ENCODE peak calls at places on chromosome 2, in seven cellular contexts. G is H1, U is HepG2, S is IMR-90, X is HCT116, K is SK-N-SH, W is mammary epithelial cell. J is an unnamed sample.

GRCh38 chr2:47735470-47735869 is 47.5 kb upstream of the MSH6 start:
- DNase-seq in G (no peak), U (no peak), S (no peak), X (no peak), K (no peak), W (no peak), J (no peak)

GRCh38 chr2:128617661-128618060 is 299.0 kb upstream of the HS6ST1 start:
- DNase-seq in G (no peak), U (no peak), S (no peak), X (no peak), K (no peak), W (no peak), J (no peak)

GRCh38 chr2:237278593-237278992 is 135.4 kb downstream of the COL6A3 start:
- DNase-seq in G (no peak), U (no peak), S (peak), X (no peak), K (peak), W (no peak), J (peak)

GRCh38 chr2:201837391-201837790 is 31.1 kb downstream of the CDK15 start:
- DNase-seq in G (no peak), U (no peak), S (no peak), X (no peak), K (no peak), W (no peak), J (no peak)

GRCh38 chr2:80473806-80474205 is 169.3 kb upstream of the LRRTM1 start:
- DNase-seq in G (no peak), U (no peak), S (no peak), X (no peak), K (no peak), W (no peak), J (no peak)

GRCh38 chr2:110657721-110658305 is 20.1 kb downstream of the BUB1 start:
- DNase-seq in G (no peak), U (no peak), S (no peak), X (no peak), K (no peak), W (no peak), J (no peak)

GRCh38 chr2:218067523-218067922 is 1.5 kb upstream of the RUFY4 start:
- DNase-seq in G (no peak), U (no peak), S (no peak), X (no peak), K (no peak), W (no peak), J (no peak)

GRCh38 chr2:108069515-108070310 is 83.4 kb downstream of the SLC5A7 start:
- DNase-seq in G (no peak), U (peak), S (no peak), X (no peak), K (no peak), W (no peak), J (no peak)

GRCh38 chr2:24315669-24316068 is 44.7 kb downstream of the ITSN2 start:
- DNase-seq in G (no peak), U (no peak), S (no peak), X (no peak), K (no peak), W (no peak), J (no peak)

GRCh38 chr2:162073776-162074578 is at the start of gene DPP4:
- DNase-seq in G (peak), U (peak), S (peak), X (no peak), K (peak), W (no peak), J (peak)

GRCh38 chr2:94997981-94998920 is 27.3 kb upstream of the MAL start:
- DNase-seq in G (no peak), U (no peak), S (no peak), X (no peak), K (no peak), W (no peak), J (no peak)

GRCh38 chr2:48026865-48027264 is 120.6 kb upstream of the FBXO11 start:
- DNase-seq in G (no peak), U (no peak), S (no peak), X (no peak), K (no peak), W (no peak), J (no peak)

GRCh38 chr2:104046466-104046865 is 807.4 kb upstream of the POU3F3 start:
- DNase-seq in G (no peak), U (no peak), S (no peak), X (no peak), K (no peak), W (no peak), J (no peak)

GRCh38 chr2:179422037-179422643 is 157.5 kb upstream of the SESTD1 start:
- DNase-seq in G (peak), U (peak), S (peak), X (peak), K (peak), W (peak), J (peak)

GRCh38 chr2:6914829-6915228 is 2.4 kb upstream of the RNF144A start:
- DNase-seq in G (no peak), U (no peak), S (peak), X (peak), K (no peak), W (peak), J (peak)

GRCh38 chr2:95061601-95062183 is 36.2 kb downstream of the MAL start:
- DNase-seq in G (no peak), U (no peak), S (no peak), X (no peak), K (peak), W (no peak), J (no peak)

GRCh38 chr2:54336136-54336976 is 80.3 kb upstream of the TSPYL6 start:
- DNase-seq in G (no peak), U (no peak), S (peak), X (no peak), K (no peak), W (peak), J (peak)

GRCh38 chr2:107775791-107776190 is 50.9 kb upstream of the RGPD4 start:
- DNase-seq in G (no peak), U (no peak), S (no peak), X (no peak), K (no peak), W (no peak), J (no peak)

GRCh38 chr2:218026676-218027425 is 24.1 kb upstream of the TNS1 start:
- DNase-seq in G (peak), U (no peak), S (no peak), X (no peak), K (peak), W (no peak), J (no peak)

GRCh38 chr2:70085711-70086277 is 1.5 kb upstream of the PCBP1 start:
- DNase-seq in G (peak), U (no peak), S (no peak), X (no peak), K (no peak), W (no peak), J (peak)

GRCh38 chr2:9975805-9976447 is 24.4 kb downstream of the GRHL1 start:
- DNase-seq in G (no peak), U (no peak), S (peak), X (peak), K (no peak), W (peak), J (peak)
- H3K4me3 ChIP-seq in G (no peak), U (no peak), S (no peak), X (peak), K (no peak), W (no peak), J (no peak)

GRCh38 chr2:42567806-42568429 is 514 bp upstream of the MTA3 start:
- DNase-seq in G (peak), U (peak), S (no peak), X (no peak), K (no peak), W (no peak), J (peak)
- H2AFZ ChIP-seq in G (no peak), U (peak), S (peak), X (no peak), K (peak), W (peak), J (peak)

DNA sequence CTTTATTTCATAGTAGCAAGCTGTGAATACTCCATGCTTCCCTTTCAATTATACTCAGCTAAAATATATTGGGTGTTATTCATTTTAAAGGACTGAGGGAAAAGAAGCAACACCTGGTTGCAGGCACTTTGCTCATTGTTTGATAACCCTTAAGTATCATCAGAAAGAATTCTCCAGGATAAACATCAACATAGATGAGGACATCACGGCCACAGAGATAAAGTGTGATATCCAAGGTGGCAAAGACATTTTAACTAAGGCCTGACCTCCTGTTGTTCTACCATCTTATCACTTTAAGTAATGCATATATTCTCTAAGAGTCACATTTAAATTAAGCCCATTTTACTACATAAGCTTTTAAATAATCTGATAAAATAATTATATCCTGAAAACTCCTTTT is 505.2 kb downstream of the LRRTM4 start:
- DNase-seq in G (no peak), U (no peak), S (no peak), X (no peak), K (no peak), W (no peak), J (no peak)
- H3K9ac ChIP-seq in G (no peak), U (no peak), S (no peak), X (no peak), K (no peak), W (no peak), J (no peak)

GRCh38 chr2:203592470-203592869 is 57.4 kb upstream of the RAPH1 start:
- DNase-seq in G (no peak), U (no peak), S (no peak), X (no peak), K (no peak), W (no peak), J (no peak)
- H3K4me3 ChIP-seq in G (no peak), U (no peak), S (no peak), X (no peak), K (no peak), W (no peak), J (no peak)

DNA sequence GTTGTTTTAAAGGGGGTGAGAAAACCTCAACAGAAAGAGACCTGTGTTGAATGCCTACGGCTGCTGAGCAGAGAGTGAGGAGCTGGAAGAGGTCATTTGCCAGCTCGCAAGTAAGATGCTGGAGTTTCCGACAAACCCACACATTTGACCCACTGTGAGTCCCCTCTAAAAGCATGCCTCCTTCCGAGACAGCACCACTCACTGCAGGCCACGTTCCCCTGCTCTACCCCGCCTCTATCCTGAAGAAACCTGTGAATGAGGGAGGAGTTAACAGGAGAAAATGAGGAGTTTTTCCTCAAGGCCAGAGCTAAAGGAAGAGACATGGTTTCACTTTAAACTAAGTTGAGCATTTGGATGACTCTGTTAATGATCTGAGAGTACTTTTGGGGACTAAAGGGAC is 188.7 kb downstream of the DPP10 start:
- DNase-seq in G (no peak), U (no peak), S (no peak), X (no peak), K (no peak), W (no peak), J (no peak)
- H2AFZ ChIP-seq in G (peak), U (no peak), S (no peak), X (no peak), K (no peak), W (no peak), J (no peak)

DNA sequence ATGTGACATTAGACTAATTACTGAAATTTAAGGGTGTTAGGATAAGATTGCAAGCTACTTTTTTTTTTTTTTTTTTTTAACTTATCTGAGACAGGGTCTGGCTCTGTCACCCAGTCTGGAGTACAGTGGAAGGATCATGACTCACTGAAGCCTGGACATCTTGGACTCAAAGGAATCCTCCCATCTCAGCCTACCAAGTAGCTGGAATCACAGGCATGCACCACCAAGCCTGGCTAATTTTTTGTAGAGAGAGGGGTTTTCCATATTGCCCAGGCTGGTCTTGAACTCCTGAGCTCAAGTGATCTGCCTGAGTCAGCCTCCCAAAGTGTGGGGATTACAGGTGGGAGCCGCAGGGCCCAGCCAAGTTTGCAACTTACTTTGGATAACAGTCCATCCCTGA is 1246.0 kb upstream of the ZEB2 start:
- DNase-seq in G (no peak), U (no peak), S (no peak), X (no peak), K (no peak), W (no peak), J (no peak)
- H3K9ac ChIP-seq in G (no peak), U (no peak), S (no peak), X (no peak), K (no peak), W (no peak), J (no peak)

J was measured in GM23248.